ENCODE peak calls at places on chromosomes 1 and 21, in ten cellular contexts. D is heart right ventricle; C is NCI-H748 treated with DMSO at 0.1 percent for 48 hours; T is activated naive CD8-positive, alpha-beta T cell treated with anti-CD3 and anti-CD28 coated beads, Interleukin-2, amount 10 ng/mL, durations not matched to agents 7 days and 5 days; X is HEK293T; P is RPMI7951; A is pancreas; B is T-helper 2 cell; F is CD8-positive, alpha-beta memory T cell; I is SW480. S is an unnamed sample.

GRCh38 chr1:28983509-28984310 is 69.3 kb downstream of the EPB41 start:
- DNase-seq in D (peak), C (no peak), T (no peak), X (no peak), P (no peak), A (peak), B (no peak), F (no peak), I (no peak), S (no peak)

GRCh38 chr21:37700641-37701202 is 215.5 kb downstream of the KCNJ6 start:
- DNase-seq in D (peak), C (peak), T (no peak), X (peak), P (peak), A (peak), B (no peak), F (no peak), I (peak), S (peak)

GRCh38 chr1:216464489-216464888 is 41.2 kb upstream of the USH2A start:
- DNase-seq in D (no peak), C (no peak), T (no peak), X (no peak), P (peak), A (no peak), B (no peak), F (no peak), I (peak), S (peak)

GRCh38 chr1:54425152-54425584 is 19.0 kb upstream of the SSBP3 start:
- DNase-seq in D (no peak), C (no peak), T (no peak), X (no peak), P (no peak), A (no peak), B (no peak), F (no peak), I (no peak), S (no peak)

GRCh38 chr1:119108993-119109392 is 31.5 kb downstream of the WARS2 start:
- DNase-seq in D (no peak), C (no peak), T (no peak), X (no peak), P (no peak), A (no peak), B (no peak), F (no peak), I (no peak), S (no peak)

GRCh38 chr1:3507636-3508275 is 53.3 kb downstream of the ARHGEF16 start:
- DNase-seq in D (no peak), C (no peak), T (no peak), X (no peak), P (no peak), A (peak), B (no peak), F (no peak), I (no peak), S (no peak)

GRCh38 chr1:20964540-20965484 is 177.7 kb upstream of the HP1BP3 start:
- DNase-seq in D (no peak), C (peak), T (no peak), X (no peak), P (no peak), A (no peak), B (no peak), F (no peak), I (no peak), S (no peak)

GRCh38 chr21:44930543-44930981 is 9.3 kb upstream of the SLX9 start:
- DNase-seq in D (no peak), C (no peak), T (peak), X (no peak), P (no peak), A (peak), B (no peak), F (peak), I (no peak), S (no peak)

GRCh38 chr1:43979528-43980254 is 681 bp downstream of the B4GALT2 start:
- DNase-seq in D (peak), C (peak), T (peak), X (no peak), P (peak), A (peak), B (peak), F (no peak), I (peak), S (peak)

GRCh38 chr1:205227584-205228006 is at the start of gene TMCC2:
- DNase-seq in D (peak), C (peak), T (peak), X (peak), P (peak), A (peak), B (peak), F (peak), I (peak), S (peak)

GRCh38 chr1:65279092-65279448 is 30.3 kb upstream of the DNAJC6 start:
- DNase-seq in D (peak), C (no peak), T (no peak), X (no peak), P (no peak), A (no peak), B (no peak), F (no peak), I (no peak), S (no peak)

GRCh38 chr1:17089496-17089895 is 29.8 kb downstream of the PADI2 start:
- DNase-seq in D (no peak), C (no peak), T (no peak), X (no peak), P (peak), A (no peak), B (no peak), F (no peak), I (no peak), S (no peak)

GRCh38 chr1:5915587-5916571 is 76.3 kb downstream of the NPHP4 start:
- DNase-seq in D (no peak), C (no peak), T (no peak), X (peak), P (peak), A (no peak), B (no peak), F (no peak), I (peak), S (peak)

GRCh38 chr1:211632808-211633522 is 42.5 kb downstream of the NEK2 start:
- DNase-seq in D (peak), C (no peak), T (no peak), X (no peak), P (peak), A (peak), B (no peak), F (no peak), I (peak), S (peak)

GRCh38 chr1:94481473-94481933 is 60.1 kb downstream of the F3 start:
- DNase-seq in D (peak), C (peak), T (no peak), X (peak), P (peak), A (no peak), B (no peak), F (peak), I (peak), S (peak)

GRCh38 chr1:13707211-13707610 is 7.2 kb downstream of the PRDM2 start:
- DNase-seq in D (no peak), C (no peak), T (no peak), X (no peak), P (no peak), A (no peak), B (no peak), F (no peak), I (no peak), S (peak)

GRCh38 chr1:16017461-16018303 is at the start of gene HSPB7:
- DNase-seq in D (peak), C (no peak), T (no peak), X (peak), P (peak), A (peak), B (no peak), F (no peak), I (no peak), S (peak)

GRCh38 chr1:233229291-233229690 is 66.2 kb downstream of the PCNX2 start:
- DNase-seq in D (no peak), C (no peak), T (no peak), X (no peak), P (no peak), A (no peak), B (no peak), F (no peak), I (no peak), S (no peak)

GRCh38 chr1:80917826-80918225 is 882.9 kb upstream of the ADGRL2 start:
- DNase-seq in D (no peak), C (no peak), T (no peak), X (no peak), P (no peak), A (no peak), B (no peak), F (no peak), I (no peak), S (no peak)

GRCh38 chr1:9715536-9716226 is 64.2 kb downstream of the PIK3CD start:
- DNase-seq in D (no peak), C (no peak), T (peak), X (no peak), P (no peak), A (peak), B (no peak), F (peak), I (no peak), S (no peak)

GRCh38 chr1:23837905-23838304 is 12.7 kb upstream of the HMGCL start:
- DNase-seq in D (no peak), C (no peak), T (peak), X (no peak), P (no peak), A (peak), B (no peak), F (no peak), I (no peak), S (no peak)

GRCh38 chr1:109805486-109806180 is 41.9 kb upstream of the EPS8L3 start:
- DNase-seq in D (no peak), C (no peak), T (peak), X (no peak), P (no peak), A (no peak), B (no peak), F (no peak), I (no peak), S (peak)

GRCh38 chr1:22317231-22317919 is 134.3 kb upstream of the ZBTB40 start:
- DNase-seq in D (no peak), C (no peak), T (no peak), X (peak), P (no peak), A (no peak), B (no peak), F (no peak), I (peak), S (no peak)

GRCh38 chr1:175217674-175218073 is 25.1 kb upstream of the KIAA0040 start:
- DNase-seq in D (no peak), C (no peak), T (no peak), X (no peak), P (no peak), A (no peak), B (no peak), F (no peak), I (no peak), S (no peak)

GRCh38 chr1:5996641-5997270 is 4.5 kb upstream of the NPHP4 start:
- DNase-seq in D (no peak), C (no peak), T (no peak), X (no peak), P (no peak), A (peak), B (no peak), F (no peak), I (no peak), S (no peak)

GRCh38 chr1:213643360-213643759 is 344.4 kb upstream of the PROX1 start:
- DNase-seq in D (no peak), C (no peak), T (no peak), X (no peak), P (no peak), A (no peak), B (no peak), F (no peak), I (no peak), S (no peak)

GRCh38 chr1:168974117-168974516 is 132.4 kb upstream of the ATP1B1 start:
- DNase-seq in D (no peak), C (no peak), T (no peak), X (no peak), P (no peak), A (no peak), B (no peak), F (no peak), I (no peak), S (no peak)

GRCh38 chr21:37787456-37787855 is 128.8 kb downstream of the KCNJ6 start:
- DNase-seq in D (no peak), C (no peak), T (no peak), X (no peak), P (peak), A (no peak), B (no peak), F (no peak), I (no peak), S (peak)